ENCODE peak calls at places on chromosomes 12 and 14, in five cellular contexts. B is SK-N-SH, M is Panc1, Y is HCT116, J is HL-60. F is an unnamed sample.
A peak's percentile ranks its signal among the peaks of the same experiment; 100 is the strongest.

GRCh38 chr14:68089146-68089715 is 269.7 kb downstream of the RAD51B start:
- DNase-seq in B (no peak), M (peak; percentile 42), Y (peak; percentile 86), J (no peak), F (no peak)

GRCh38 chr12:17579148-17580026 is 510.6 kb downstream of the RERGL start:
- DNase-seq in B (no peak), M (no peak), Y (no peak), J (no peak), F (no peak)

GRCh38 chr12:65163755-65164154 is 5.6 kb upstream of the LEMD3 start:
- DNase-seq in B (no peak), M (no peak), Y (no peak), J (no peak), F (no peak)

GRCh38 chr12:130236421-130236820 is 74.2 kb downstream of the FZD10 start:
- DNase-seq in B (no peak), M (no peak), Y (no peak), J (no peak), F (no peak)

GRCh38 chr12:57258977-57259970 is 8.3 kb upstream of the STAC3 start:
- DNase-seq in B (no peak), M (no peak), Y (no peak), J (no peak), F (no peak)

GRCh38 chr12:99722690-99723486 is 75.3 kb downstream of the GARIN6 start:
- DNase-seq in B (no peak), M (no peak), Y (no peak), J (no peak), F (no peak)

GRCh38 chr14:82635931-82636330 is 1102.3 kb upstream of the SEL1L start:
- DNase-seq in B (no peak), M (no peak), Y (no peak), J (no peak), F (no peak)

GRCh38 chr14:102532204-102532658 is 22.7 kb upstream of the ANKRD9 start:
- DNase-seq in B (no peak), M (no peak), Y (no peak), J (no peak), F (no peak)

GRCh38 chr14:100160534-100160916 is 1.1 kb upstream of the DEGS2 start:
- DNase-seq in B (no peak), M (no peak), Y (no peak), J (no peak), F (no peak)

GRCh38 chr12:56152132-56152755 is at the start of gene MYL6B:
- DNase-seq in B (peak; percentile 93), M (peak; percentile 74), Y (peak; percentile 81), J (peak; percentile 85), F (no peak)

GRCh38 chr14:26594756-26595545 is 2.9 kb downstream of the NOVA1 start:
- DNase-seq in B (no peak), M (no peak), Y (no peak), J (no peak), F (no peak)

GRCh38 chr12:50845021-50845647 is 2.4 kb downstream of the TMPRSS12 start:
- DNase-seq in B (no peak), M (no peak), Y (no peak), J (no peak), F (no peak)

GRCh38 chr12:69097619-69098368 is 141.6 kb upstream of the CPSF6 start:
- DNase-seq in B (no peak), M (no peak), Y (no peak), J (no peak), F (peak; percentile 69)

GRCh38 chr12:3195337-3195736 is 118.2 kb downstream of the TSPAN9 start:
- DNase-seq in B (no peak), M (no peak), Y (no peak), J (no peak), F (no peak)

GRCh38 chr12:41944241-41944640 is 200.4 kb downstream of the GXYLT1 start:
- DNase-seq in B (no peak), M (no peak), Y (no peak), J (no peak), F (no peak)

GRCh38 chr12:49622501-49623141 is 740 bp upstream of the PRPF40B start:
- DNase-seq in B (no peak), M (no peak), Y (no peak), J (peak; percentile 20), F (peak; percentile 77)

GRCh38 chr12:105100207-105100985 is 7.1 kb upstream of the WASHC4 start:
- DNase-seq in B (no peak), M (no peak), Y (peak; percentile 37), J (no peak), F (no peak)

GRCh38 chr12:128339669-128340068 is 72.7 kb downstream of the TMEM132C start:
- DNase-seq in B (no peak), M (no peak), Y (no peak), J (no peak), F (no peak)

GRCh38 chr12:111673503-111673902 is 12.3 kb downstream of the BRAP start:
- DNase-seq in B (peak; percentile 37), M (no peak), Y (peak; percentile 33), J (no peak), F (no peak)

GRCh38 chr14:72651715-72652114 is 242.2 kb downstream of the DPF3 start:
- DNase-seq in B (no peak), M (no peak), Y (no peak), J (no peak), F (peak; percentile 49)

GRCh38 chr12:16482726-16483125 is 123.2 kb downstream of the LMO3 start:
- DNase-seq in B (no peak), M (no peak), Y (no peak), J (no peak), F (no peak)

GRCh38 chr12:125470838-125471775 is 405.9 kb downstream of the AACS start:
- DNase-seq in B (no peak), M (no peak), Y (no peak), J (no peak), F (no peak)

GRCh38 chr12:54357802-54358619 is 6.3 kb downstream of the GPR84 start:
- DNase-seq in B (no peak), M (no peak), Y (no peak), J (no peak), F (no peak)

GRCh38 chr14:43399289-43399688 is 1107.8 kb downstream of the FSCB start:
- DNase-seq in B (no peak), M (no peak), Y (no peak), J (no peak), F (no peak)

GRCh38 chr12:41527529-41528116 is 339.5 kb downstream of the PDZRN4 start:
- DNase-seq in B (no peak), M (no peak), Y (no peak), J (no peak), F (no peak)

GRCh38 chr12:54197037-54197909 is 8.5 kb upstream of the SMUG1 start:
- DNase-seq in B (no peak), M (no peak), Y (no peak), J (no peak), F (no peak)

GRCh38 chr14:24052656-24053547 is 1.1 kb downstream of the CARMIL3 start:
- DNase-seq in B (no peak), M (no peak), Y (no peak), J (no peak), F (no peak)

GRCh38 chr12:116717466-116718457 is 20.1 kb downstream of the SPRING1 start:
- DNase-seq in B (no peak), M (no peak), Y (no peak), J (no peak), F (no peak)

GRCh38 chr14:73752297-73752992 is 38.3 kb upstream of the PNMA1 start:
- DNase-seq in B (peak; percentile 76), M (no peak), Y (no peak), J (no peak), F (no peak)

GRCh38 chr14:103123634-103124500 is 606 bp downstream of the TNFAIP2 start:
- DNase-seq in B (no peak), M (no peak), Y (no peak), J (peak; percentile 59), F (no peak)

GRCh38 chr12:67068204-67068731 is 200.9 kb upstream of the CAND1 start:
- DNase-seq in B (peak; percentile 11), M (no peak), Y (no peak), J (no peak), F (no peak)

DNA sequence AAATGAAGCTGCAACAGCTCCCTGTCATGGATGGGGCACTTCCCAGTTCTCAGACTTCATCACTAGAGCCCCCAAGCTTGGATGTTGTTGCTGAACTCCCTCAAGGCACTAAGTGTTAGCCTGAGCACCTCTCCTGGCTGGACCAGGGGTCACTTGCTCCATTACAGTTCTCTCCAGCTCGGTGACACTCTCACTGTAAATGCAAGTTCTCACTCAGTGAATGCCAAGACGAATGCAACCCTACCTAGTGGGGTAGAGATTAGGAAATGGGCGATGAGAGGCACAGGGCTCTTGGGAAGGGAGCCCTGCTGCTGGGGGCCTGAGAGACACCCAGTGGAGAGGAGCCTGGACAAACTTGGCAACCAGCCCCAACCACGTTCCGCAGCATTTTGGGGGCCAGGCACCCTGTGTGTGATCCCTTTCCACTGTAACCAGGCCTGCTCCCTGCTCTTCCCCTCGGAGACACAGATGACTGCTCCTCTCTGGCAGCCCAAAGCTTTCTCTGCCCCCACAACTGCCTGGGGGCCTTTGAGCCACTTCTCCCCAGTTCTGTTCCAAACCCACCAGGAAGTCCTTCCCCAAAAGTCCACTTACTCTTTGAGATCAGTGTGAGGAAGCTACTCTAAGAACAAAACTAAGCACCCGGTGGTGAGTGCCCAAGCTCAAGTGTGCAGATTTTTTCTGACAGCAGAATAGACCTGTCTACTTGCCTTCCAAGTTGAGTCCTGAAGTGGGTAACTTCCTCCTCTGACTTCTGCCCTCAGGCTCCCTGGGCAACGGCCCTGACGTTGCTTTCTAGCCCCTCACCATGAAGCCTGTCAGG is 8.0 kb upstream of the SELPLG start:
- DNase-seq in B (no peak), M (no peak), Y (no peak), J (no peak), F (no peak)
- TF ChIP-seq POLR2AphosphoS5 in B (no peak), M (peak; percentile 0), Y (peak; percentile 10), J (peak; percentile 10), F (peak; percentile 25)

GRCh38 chr14:20179218-20179617 is 11.5 kb upstream of the OR11G2 start:
- DNase-seq in B (no peak), M (no peak), Y (no peak), J (peak; percentile 28), F (no peak)

GRCh38 chr14:20179880-20180279 is 10.8 kb upstream of the OR11G2 start:
- DNase-seq in B (no peak), M (no peak), Y (no peak), J (peak; percentile 41), F (no peak)

GRCh38 chr14:20176330-20176729 is 14.4 kb upstream of the OR11G2 start:
- DNase-seq in B (no peak), M (no peak), Y (no peak), J (no peak), F (no peak)

GRCh38 chr14:20177433-20177974 is 13.2 kb upstream of the OR11G2 start:
- DNase-seq in B (no peak), M (no peak), Y (no peak), J (no peak), F (no peak)
- TF ChIP-seq POLR2AphosphoS5 in B (no peak), M (no peak), Y (no peak), J (no peak), F (no peak)

GRCh38 chr12:121580959-121581680 is at the start of gene KDM2B:
- DNase-seq in B (peak; percentile 46), M (no peak), Y (no peak), J (no peak), F (no peak)
- TF ChIP-seq POLR2AphosphoS5 in B (no peak), M (no peak), Y (no peak), J (no peak), F (no peak)

DNA sequence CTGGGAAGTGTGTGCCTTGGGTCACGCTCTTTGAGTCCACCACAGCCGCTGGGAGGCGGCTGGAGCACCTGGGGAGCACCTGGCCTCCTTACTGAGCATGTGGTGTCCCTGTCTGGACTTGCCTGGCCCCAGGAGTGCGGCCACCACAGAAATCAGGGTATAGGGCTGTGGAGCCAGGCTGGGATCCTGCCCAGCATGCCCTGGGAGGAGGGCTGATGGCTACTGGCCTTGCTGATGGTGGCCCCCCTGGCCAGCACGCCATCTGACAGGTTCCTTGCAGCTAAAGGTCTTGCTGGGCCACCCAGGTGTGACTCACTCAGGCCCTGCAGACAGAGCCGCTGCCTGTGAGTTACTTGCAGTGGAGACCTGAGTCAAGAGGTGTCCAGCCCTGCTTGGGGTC is 6.0 kb downstream of the ULK1 start:
- DNase-seq in B (no peak), M (no peak), Y (no peak), J (no peak), F (no peak)
- TF ChIP-seq POLR2AphosphoS5 in B (no peak), M (no peak), Y (no peak), J (no peak), F (no peak)